ENCODE peak calls at places on chromosomes 4 and X, in eight cellular contexts. One of them, this sample, is unnamed. For H3K27me3, the result is how much of the 10 kb centered on the place peaks cover.

GRCh38 chr4:133149932-133150642 is 993 bp downstream of the PCDH10 start:
- DNase-seq in HCT116: no peak
- DNase-seq in neural progenitor cell: no peak
- DNase-seq in ascending aorta: no peak
- DNase-seq in brain microvascular endothelial cell: no peak
- DNase-seq in AG04450: no peak
- DNase-seq in right lobe of liver: no peak
- DNase-seq in cardiac muscle cell: no peak
- DNase-seq in this sample: peak

GRCh38 chrX:12403474-12404082 is 265.3 kb downstream of the FRMPD4 start:
- DNase-seq in cardiac muscle cell: no peak
- DNase-seq in AG04450: no peak
- DNase-seq in ascending aorta: no peak
- DNase-seq in HCT116: no peak
- DNase-seq in brain microvascular endothelial cell: no peak
- DNase-seq in neural progenitor cell: no peak
- DNase-seq in right lobe of liver: no peak
- DNase-seq in this sample: no peak

GRCh38 chr4:138555107-138555506 is 313.0 kb upstream of the SLC7A11 start:
- DNase-seq in ascending aorta: no peak
- DNase-seq in AG04450: no peak
- DNase-seq in right lobe of liver: no peak
- DNase-seq in neural progenitor cell: peak
- DNase-seq in cardiac muscle cell: no peak
- DNase-seq in brain microvascular endothelial cell: no peak
- DNase-seq in HCT116: no peak
- DNase-seq in this sample: no peak

GRCh38 chrX:78333521-78333920 is 6.1 kb upstream of the CYSLTR1 start:
- DNase-seq in HCT116: no peak
- DNase-seq in neural progenitor cell: no peak
- DNase-seq in right lobe of liver: no peak
- DNase-seq in cardiac muscle cell: no peak
- DNase-seq in brain microvascular endothelial cell: no peak
- DNase-seq in AG04450: no peak
- DNase-seq in ascending aorta: no peak
- DNase-seq in this sample: no peak

GRCh38 chrX:421646-422325 is 35.1 kb upstream of the PPP2R3B start:
- DNase-seq in AG04450: no peak
- DNase-seq in right lobe of liver: no peak
- DNase-seq in ascending aorta: no peak
- DNase-seq in cardiac muscle cell: no peak
- DNase-seq in HCT116: no peak
- DNase-seq in neural progenitor cell: no peak
- DNase-seq in brain microvascular endothelial cell: no peak
- DNase-seq in this sample: no peak

GRCh38 chr4:168259096-168259495 is 59.5 kb downstream of the DDX60 start:
- DNase-seq in brain microvascular endothelial cell: no peak
- DNase-seq in right lobe of liver: no peak
- DNase-seq in HCT116: no peak
- DNase-seq in cardiac muscle cell: no peak
- DNase-seq in ascending aorta: no peak
- DNase-seq in neural progenitor cell: no peak
- DNase-seq in AG04450: no peak
- DNase-seq in this sample: no peak

GRCh38 chrX:34560180-34560579 is 96.9 kb downstream of the TMEM47 start:
- DNase-seq in right lobe of liver: no peak
- DNase-seq in HCT116: no peak
- DNase-seq in AG04450: no peak
- DNase-seq in cardiac muscle cell: no peak
- DNase-seq in brain microvascular endothelial cell: no peak
- DNase-seq in neural progenitor cell: no peak
- DNase-seq in ascending aorta: no peak
- DNase-seq in this sample: no peak

GRCh38 chr4:128871948-128872347 is 62.4 kb downstream of the JADE1 start:
- DNase-seq in AG04450: peak
- DNase-seq in HCT116: no peak
- DNase-seq in right lobe of liver: no peak
- DNase-seq in brain microvascular endothelial cell: peak
- DNase-seq in cardiac muscle cell: no peak
- DNase-seq in neural progenitor cell: no peak
- DNase-seq in ascending aorta: no peak
- DNase-seq in this sample: no peak

GRCh38 chr4:85369703-85370380 is 105.1 kb upstream of the ARHGAP24 start:
- DNase-seq in cardiac muscle cell: no peak
- DNase-seq in AG04450: no peak
- DNase-seq in HCT116: no peak
- DNase-seq in neural progenitor cell: no peak
- DNase-seq in right lobe of liver: no peak
- DNase-seq in ascending aorta: no peak
- DNase-seq in brain microvascular endothelial cell: no peak
- DNase-seq in this sample: no peak

GRCh38 chr4:165518658-165519057 is 139.8 kb downstream of the CPE start:
- DNase-seq in AG04450: no peak
- DNase-seq in neural progenitor cell: no peak
- DNase-seq in ascending aorta: no peak
- DNase-seq in right lobe of liver: no peak
- DNase-seq in HCT116: no peak
- DNase-seq in cardiac muscle cell: no peak
- DNase-seq in brain microvascular endothelial cell: no peak
- DNase-seq in this sample: no peak

GRCh38 chr4:17911608-17912007 is 100.8 kb downstream of the NCAPG start:
- DNase-seq in brain microvascular endothelial cell: no peak
- DNase-seq in AG04450: no peak
- DNase-seq in HCT116: no peak
- DNase-seq in ascending aorta: no peak
- DNase-seq in neural progenitor cell: no peak
- DNase-seq in right lobe of liver: no peak
- DNase-seq in cardiac muscle cell: no peak
- DNase-seq in this sample: no peak

GRCh38 chr4:10085386-10085785 is 31.2 kb downstream of the WDR1 start:
- DNase-seq in AG04450: no peak
- DNase-seq in brain microvascular endothelial cell: no peak
- DNase-seq in right lobe of liver: no peak
- DNase-seq in ascending aorta: peak
- DNase-seq in cardiac muscle cell: no peak
- DNase-seq in neural progenitor cell: no peak
- DNase-seq in HCT116: no peak
- DNase-seq in this sample: peak

GRCh38 chr4:110163327-110164070 is 34.9 kb downstream of the ELOVL6 start:
- DNase-seq in cardiac muscle cell: no peak
- DNase-seq in neural progenitor cell: no peak
- DNase-seq in HCT116: peak
- DNase-seq in ascending aorta: no peak
- DNase-seq in right lobe of liver: no peak
- DNase-seq in brain microvascular endothelial cell: peak
- DNase-seq in AG04450: no peak
- DNase-seq in this sample: no peak

GRCh38 chrX:20789103-20789502 is 522.4 kb upstream of the RPS6KA3 start:
- DNase-seq in brain microvascular endothelial cell: no peak
- DNase-seq in neural progenitor cell: no peak
- DNase-seq in right lobe of liver: peak
- DNase-seq in HCT116: no peak
- DNase-seq in cardiac muscle cell: no peak
- DNase-seq in AG04450: no peak
- DNase-seq in ascending aorta: no peak
- DNase-seq in this sample: no peak

GRCh38 chr4:53706422-53707032 is 115.2 kb upstream of the LNX1 start:
- DNase-seq in HCT116: peak
- DNase-seq in brain microvascular endothelial cell: peak
- DNase-seq in neural progenitor cell: peak
- DNase-seq in ascending aorta: no peak
- DNase-seq in AG04450: no peak
- DNase-seq in cardiac muscle cell: peak
- DNase-seq in right lobe of liver: no peak
- DNase-seq in this sample: no peak

GRCh38 chr4:51855751-51856150 is 12.8 kb downstream of the DCUN1D4 start:
- DNase-seq in HCT116: no peak
- DNase-seq in neural progenitor cell: no peak
- DNase-seq in brain microvascular endothelial cell: no peak
- DNase-seq in AG04450: no peak
- DNase-seq in ascending aorta: no peak
- DNase-seq in cardiac muscle cell: no peak
- DNase-seq in right lobe of liver: no peak
- DNase-seq in this sample: no peak

GRCh38 chr4:51855270-51855669 is 12.3 kb downstream of the DCUN1D4 start:
- DNase-seq in cardiac muscle cell: no peak
- DNase-seq in HCT116: no peak
- DNase-seq in AG04450: no peak
- DNase-seq in ascending aorta: no peak
- DNase-seq in right lobe of liver: no peak
- DNase-seq in brain microvascular endothelial cell: no peak
- DNase-seq in neural progenitor cell: no peak
- DNase-seq in this sample: no peak

GRCh38 chr4:51851937-51852290 is 9.0 kb downstream of the DCUN1D4 start:
- DNase-seq in right lobe of liver: no peak
- DNase-seq in AG04450: no peak
- DNase-seq in brain microvascular endothelial cell: no peak
- DNase-seq in HCT116: no peak
- DNase-seq in cardiac muscle cell: no peak
- DNase-seq in ascending aorta: no peak
- DNase-seq in neural progenitor cell: peak
- DNase-seq in this sample: no peak

GRCh38 chr4:51851090-51851936 is 8.4 kb downstream of the DCUN1D4 start:
- DNase-seq in HCT116: no peak
- DNase-seq in brain microvascular endothelial cell: no peak
- DNase-seq in right lobe of liver: no peak
- DNase-seq in AG04450: no peak
- DNase-seq in ascending aorta: no peak
- DNase-seq in cardiac muscle cell: no peak
- DNase-seq in neural progenitor cell: peak
- DNase-seq in this sample: no peak

DNA sequence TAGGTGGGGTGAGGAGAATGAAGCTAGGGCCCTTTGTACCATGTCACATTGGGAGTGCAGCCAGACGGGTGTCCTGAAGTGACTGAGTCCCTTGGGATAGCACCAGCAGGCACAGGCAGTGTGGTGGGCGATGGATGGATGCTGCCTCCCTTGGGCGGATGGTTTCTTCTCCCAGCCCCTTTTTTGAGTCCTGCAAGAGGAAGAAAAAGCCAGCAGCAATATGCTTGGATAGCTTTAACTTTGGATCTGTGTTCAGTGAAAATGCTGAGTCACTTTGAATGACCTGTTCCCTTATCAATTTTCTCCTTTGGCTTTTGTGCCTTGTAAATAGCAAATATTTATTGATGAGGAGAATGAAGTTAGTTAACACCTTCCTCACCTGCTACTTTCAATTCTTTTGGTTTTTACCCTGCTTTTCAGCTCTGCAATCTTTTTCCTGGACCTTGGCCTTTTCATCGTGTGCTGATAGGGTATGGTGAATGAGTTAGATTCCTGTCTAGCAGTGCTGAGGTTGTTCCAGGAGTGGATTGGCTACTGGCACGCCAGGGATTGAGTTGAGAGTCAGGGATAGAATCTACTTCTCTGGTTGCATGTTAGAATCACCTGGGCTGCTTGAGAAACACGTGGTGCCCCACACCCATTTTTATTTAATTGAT is 10.2 kb downstream of the DCUN1D4 start:
- DNase-seq in cardiac muscle cell: peak
- DNase-seq in neural progenitor cell: no peak
- DNase-seq in AG04450: no peak
- DNase-seq in brain microvascular endothelial cell: no peak
- DNase-seq in ascending aorta: no peak
- DNase-seq in HCT116: no peak
- DNase-seq in right lobe of liver: peak
- DNase-seq in this sample: no peak
- H3K27ac ChIP-seq in cardiac muscle cell: peak
- H3K27ac ChIP-seq in neural progenitor cell: peak
- H3K27ac ChIP-seq in AG04450: peak
- H3K27ac ChIP-seq in brain microvascular endothelial cell: peak
- H3K27ac ChIP-seq in ascending aorta: peak
- H3K27ac ChIP-seq in HCT116: no peak
- H3K27ac ChIP-seq in right lobe of liver: peak
- H3K27ac ChIP-seq in this sample: peak

GRCh38 chrX:10453945-10454344 is 166.4 kb downstream of the MID1 start:
- DNase-seq in cardiac muscle cell: no peak
- DNase-seq in HCT116: no peak
- DNase-seq in neural progenitor cell: peak
- DNase-seq in brain microvascular endothelial cell: no peak
- DNase-seq in ascending aorta: no peak
- DNase-seq in right lobe of liver: no peak
- DNase-seq in AG04450: no peak
- DNase-seq in this sample: no peak
- TF ChIP-seq CTCF in cardiac muscle cell: no peak
- TF ChIP-seq CTCF in HCT116: no peak
- TF ChIP-seq CTCF in neural progenitor cell: no peak
- TF ChIP-seq CTCF in brain microvascular endothelial cell: no peak
- TF ChIP-seq CTCF in ascending aorta: no peak
- TF ChIP-seq CTCF in right lobe of liver: no peak
- TF ChIP-seq CTCF in AG04450: no peak
- TF ChIP-seq CTCF in this sample: no peak

GRCh38 chrX:75115707-75116413 is 40.2 kb downstream of the ABCB7 start:
- DNase-seq in AG04450: no peak
- DNase-seq in cardiac muscle cell: no peak
- DNase-seq in HCT116: no peak
- DNase-seq in brain microvascular endothelial cell: no peak
- DNase-seq in neural progenitor cell: no peak
- DNase-seq in right lobe of liver: no peak
- DNase-seq in ascending aorta: no peak
- DNase-seq in this sample: no peak

GRCh38 chrX:75113664-75114063 is 42.4 kb downstream of the ABCB7 start:
- DNase-seq in HCT116: no peak
- DNase-seq in ascending aorta: no peak
- DNase-seq in AG04450: no peak
- DNase-seq in neural progenitor cell: no peak
- DNase-seq in brain microvascular endothelial cell: no peak
- DNase-seq in cardiac muscle cell: no peak
- DNase-seq in right lobe of liver: no peak
- DNase-seq in this sample: no peak

GRCh38 chrX:75114638-75115037 is 41.4 kb downstream of the ABCB7 start:
- DNase-seq in cardiac muscle cell: no peak
- DNase-seq in HCT116: no peak
- DNase-seq in ascending aorta: no peak
- DNase-seq in brain microvascular endothelial cell: no peak
- DNase-seq in neural progenitor cell: no peak
- DNase-seq in right lobe of liver: no peak
- DNase-seq in AG04450: no peak
- DNase-seq in this sample: no peak

GRCh38 chrX:75118296-75118695 is 37.8 kb downstream of the ABCB7 start:
- DNase-seq in cardiac muscle cell: no peak
- DNase-seq in HCT116: no peak
- DNase-seq in ascending aorta: no peak
- DNase-seq in brain microvascular endothelial cell: no peak
- DNase-seq in right lobe of liver: no peak
- DNase-seq in neural progenitor cell: no peak
- DNase-seq in AG04450: no peak
- DNase-seq in this sample: no peak
- H3K27me3 ChIP-seq in cardiac muscle cell: under half
- H3K27me3 ChIP-seq in HCT116: under half
- H3K27me3 ChIP-seq in ascending aorta: under half
- H3K27me3 ChIP-seq in brain microvascular endothelial cell: under half
- H3K27me3 ChIP-seq in right lobe of liver: under half
- H3K27me3 ChIP-seq in neural progenitor cell: under half
- H3K27me3 ChIP-seq in AG04450: under half
- H3K27me3 ChIP-seq in this sample: under half

DNA sequence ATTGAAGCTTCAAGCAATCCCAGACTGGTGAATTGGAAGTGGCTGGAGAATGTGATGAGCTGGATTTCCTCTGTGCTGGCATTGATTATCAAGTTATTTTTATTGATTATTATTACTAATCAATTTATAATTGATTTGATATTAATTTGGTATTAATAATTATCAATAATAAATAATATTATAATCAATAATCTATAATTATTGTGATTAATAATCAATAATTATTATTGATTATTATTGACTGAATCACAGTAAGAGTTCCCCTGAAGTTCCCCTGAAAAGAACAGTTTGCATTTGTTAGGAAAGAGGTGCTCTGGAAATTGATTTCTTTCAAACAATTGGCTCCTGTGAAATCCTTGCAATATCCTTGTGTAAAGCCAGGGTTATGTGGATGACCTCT is 7.5 kb upstream of the FAM9A start:
- DNase-seq in right lobe of liver: no peak
- DNase-seq in AG04450: no peak
- DNase-seq in ascending aorta: no peak
- DNase-seq in neural progenitor cell: no peak
- DNase-seq in HCT116: no peak
- DNase-seq in cardiac muscle cell: no peak
- DNase-seq in brain microvascular endothelial cell: no peak
- DNase-seq in this sample: no peak
- H3K27ac ChIP-seq in right lobe of liver: no peak
- H3K27ac ChIP-seq in AG04450: no peak
- H3K27ac ChIP-seq in ascending aorta: no peak
- H3K27ac ChIP-seq in neural progenitor cell: no peak
- H3K27ac ChIP-seq in HCT116: no peak
- H3K27ac ChIP-seq in cardiac muscle cell: no peak
- H3K27ac ChIP-seq in brain microvascular endothelial cell: no peak
- H3K27ac ChIP-seq in this sample: no peak